ENCODE peak calls at places on chromosomes 5 and 9, in eight cellular contexts. K is astrocyte of the spinal cord, Z is AG04450, G is GM12865, U is IMR-90, B is heart left ventricle, E is body of pancreas, T is adrenal gland. C is an unnamed sample.

GRCh38 chr5:11000517-11001353 is 239.7 kb upstream of the DAP start:
- DNase-seq in K (no peak), Z (no peak), G (no peak), U (no peak), B (no peak), E (no peak), T (no peak), C (no peak)

GRCh38 chr5:141420855-141421488 is at the start of gene PCDHGA11:
- DNase-seq in K (peak), Z (no peak), G (peak), U (peak), B (no peak), E (peak), T (no peak), C (no peak)

GRCh38 chr5:10675177-10675700 is 85.8 kb downstream of the DAP start:
- DNase-seq in K (no peak), Z (no peak), G (no peak), U (no peak), B (no peak), E (no peak), T (no peak), C (no peak)

GRCh38 chr5:175032013-175032412 is 307.6 kb downstream of the MSX2 start:
- DNase-seq in K (no peak), Z (no peak), G (no peak), U (no peak), B (no peak), E (peak), T (no peak), C (no peak)

GRCh38 chr5:27706832-27707231 is 668.4 kb upstream of the CDH9 start:
- DNase-seq in K (peak), Z (no peak), G (no peak), U (no peak), B (no peak), E (no peak), T (no peak), C (no peak)

GRCh38 chr5:58898538-58898937 is 315.7 kb downstream of the RAB3C start:
- DNase-seq in K (no peak), Z (no peak), G (no peak), U (no peak), B (no peak), E (no peak), T (no peak), C (no peak)

GRCh38 chr9:116499986-116500871 is 186.9 kb upstream of the TRIM32 start:
- DNase-seq in K (peak), Z (peak), G (no peak), U (peak), B (no peak), E (no peak), T (no peak), C (no peak)

GRCh38 chr9:26677965-26678745 is 214.4 kb downstream of the CAAP1 start:
- DNase-seq in K (peak), Z (no peak), G (no peak), U (no peak), B (no peak), E (no peak), T (no peak), C (no peak)

GRCh38 chr9:84622981-84623380 is 46.5 kb upstream of the NTRK2 start:
- DNase-seq in K (no peak), Z (no peak), G (no peak), U (no peak), B (no peak), E (no peak), T (no peak), C (no peak)

GRCh38 chr5:173039964-173040363 is 16.2 kb upstream of the CREBRF start:
- DNase-seq in K (no peak), Z (no peak), G (no peak), U (no peak), B (no peak), E (no peak), T (no peak), C (no peak)
- H3K4me3 ChIP-seq in K (no peak), Z (no peak), G (no peak), U (no peak), B (no peak), E (no peak), T (no peak), C (no peak)

GRCh38 chr5:145859897-145860296 is 12.9 kb downstream of the GRXCR2 start:
- DNase-seq in K (no peak), Z (no peak), G (no peak), U (no peak), B (no peak), E (no peak), T (no peak), C (no peak)

GRCh38 chr5:145858929-145859328 is 13.9 kb downstream of the GRXCR2 start:
- DNase-seq in K (no peak), Z (no peak), G (no peak), U (peak), B (no peak), E (no peak), T (no peak), C (no peak)

GRCh38 chr5:145859451-145859850 is 13.4 kb downstream of the GRXCR2 start:
- DNase-seq in K (no peak), Z (no peak), G (no peak), U (no peak), B (no peak), E (no peak), T (no peak), C (no peak)

GRCh38 chr5:145867806-145868205 is 5.0 kb downstream of the GRXCR2 start:
- DNase-seq in K (no peak), Z (no peak), G (no peak), U (peak), B (no peak), E (no peak), T (no peak), C (no peak)

DNA sequence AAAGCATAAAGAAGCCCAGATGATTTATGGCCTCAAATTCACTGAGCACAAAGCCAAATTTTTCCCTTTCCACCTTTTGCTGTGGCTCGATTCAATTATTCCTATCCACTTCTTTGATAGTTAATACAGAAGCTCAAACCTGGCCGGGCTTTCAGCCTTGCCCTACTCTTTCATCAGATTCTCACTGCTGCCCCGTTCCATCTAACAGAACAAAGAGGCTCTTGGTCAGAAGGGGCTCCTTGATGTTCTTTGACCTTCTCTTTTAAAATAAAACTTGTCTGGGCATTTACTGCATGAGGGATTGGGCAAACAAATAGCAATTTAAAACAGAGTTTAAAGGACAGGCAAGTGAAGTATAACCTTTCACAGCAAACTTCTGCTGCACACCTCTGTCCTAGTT is 9.8 kb downstream of the GRXCR2 start:
- DNase-seq in K (no peak), Z (no peak), G (no peak), U (no peak), B (no peak), E (no peak), T (no peak), C (no peak)
- H3K4me3 ChIP-seq in K (no peak), Z (no peak), G (no peak), U (no peak), B (no peak), E (no peak), T (no peak), C (no peak)

DNA sequence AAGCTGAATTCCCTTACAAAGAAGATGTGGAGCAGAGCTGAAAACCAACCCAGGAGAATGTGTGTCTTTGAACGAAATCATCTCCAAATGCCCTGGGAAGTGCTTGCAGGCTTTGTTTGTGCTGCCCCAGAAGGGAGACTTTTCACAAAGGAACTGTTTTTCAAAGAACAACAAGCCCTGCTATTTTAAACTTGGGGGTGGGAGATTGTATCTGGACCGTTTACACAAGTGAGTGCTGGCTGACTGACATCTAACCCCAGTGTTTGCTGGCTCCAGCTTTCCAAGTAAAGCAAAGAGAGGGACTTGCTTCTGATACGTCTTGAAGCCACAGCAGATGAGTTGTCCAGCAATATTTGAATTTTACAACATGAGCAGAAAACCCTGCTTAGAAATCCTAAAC is 1.6 kb downstream of the ADAMTS12 start:
- DNase-seq in K (peak), Z (no peak), G (no peak), U (peak), B (no peak), E (no peak), T (no peak), C (no peak)
- H3K4me3 ChIP-seq in K (peak), Z (peak), G (peak), U (peak), B (peak), E (no peak), T (no peak), C (no peak)

GRCh38 chr9:106697390-106697789 is 165.6 kb upstream of the ZNF462 start:
- DNase-seq in K (no peak), Z (no peak), G (no peak), U (no peak), B (no peak), E (no peak), T (no peak), C (no peak)
- H3K4me3 ChIP-seq in K (no peak), Z (no peak), G (no peak), U (no peak), B (peak), E (no peak), T (no peak), C (no peak)

DNA sequence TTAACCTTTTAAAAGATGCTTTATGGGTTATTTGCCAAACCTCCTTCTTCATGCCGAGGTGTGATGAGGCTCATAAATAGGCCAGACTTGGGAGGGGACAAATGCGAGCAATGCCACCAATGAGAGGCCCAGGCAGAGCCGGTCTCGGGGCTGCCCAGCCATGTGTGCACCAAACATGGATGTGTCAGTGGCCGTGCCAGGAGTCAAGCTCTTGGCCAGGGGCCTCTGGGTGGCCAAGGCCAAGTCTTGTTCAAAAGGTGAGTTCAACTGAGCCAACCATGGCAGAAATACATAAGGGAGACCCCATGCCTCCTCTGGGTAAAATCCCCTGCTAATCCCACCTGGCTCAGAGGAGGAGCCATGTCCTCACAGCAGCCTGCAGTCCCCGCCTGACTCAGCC is 10.9 kb upstream of the LCN15 start:
- DNase-seq in K (no peak), Z (no peak), G (no peak), U (no peak), B (no peak), E (no peak), T (no peak), C (no peak)
- H3K4me3 ChIP-seq in K (no peak), Z (no peak), G (no peak), U (no peak), B (no peak), E (no peak), T (no peak), C (no peak)

DNA sequence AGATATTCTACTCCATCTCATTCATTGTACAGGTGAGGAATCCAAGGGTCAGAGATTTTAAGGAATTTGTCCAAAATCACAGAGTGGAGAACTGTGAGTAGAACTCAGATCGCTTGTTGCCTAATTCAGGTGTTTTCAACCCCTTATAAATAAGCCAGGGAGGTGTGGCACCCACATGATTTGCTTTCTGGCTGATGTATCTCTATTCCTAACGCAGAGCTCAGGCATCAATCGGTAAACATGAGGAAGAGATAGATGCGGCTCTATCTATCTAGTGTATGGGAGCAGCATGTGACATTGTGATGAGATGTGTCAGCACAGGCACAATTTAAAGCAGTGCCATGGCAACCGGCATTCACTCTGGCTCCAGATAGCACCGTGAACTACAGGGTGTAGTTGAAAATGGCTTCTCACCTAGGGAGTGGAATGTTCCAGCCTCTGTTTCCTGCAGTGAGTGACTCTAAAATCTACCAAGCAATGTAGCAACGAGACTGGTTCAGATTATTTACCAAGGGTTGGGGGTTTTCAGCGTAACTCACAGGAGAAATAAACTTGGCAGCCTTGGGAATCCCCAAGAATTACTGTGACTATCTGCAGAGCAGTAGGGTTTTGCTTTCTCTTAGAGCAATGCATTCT is 53.4 kb upstream of the SUB1 start:
- DNase-seq in K (peak), Z (no peak), G (peak), U (peak), B (no peak), E (no peak), T (no peak), C (no peak)
- H3K4me3 ChIP-seq in K (peak), Z (peak), G (peak), U (no peak), B (no peak), E (no peak), T (no peak), C (no peak)

GRCh38 chr5:57902035-57902434 is 419.4 kb upstream of the ACTBL2 start:
- DNase-seq in K (no peak), Z (no peak), G (no peak), U (no peak), B (no peak), E (no peak), T (no peak), C (no peak)

GRCh38 chr5:57891443-57891842 is 408.8 kb upstream of the ACTBL2 start:
- DNase-seq in K (no peak), Z (no peak), G (no peak), U (no peak), B (no peak), E (no peak), T (no peak), C (no peak)

GRCh38 chr5:57895766-57896165 is 413.2 kb upstream of the ACTBL2 start:
- DNase-seq in K (peak), Z (no peak), G (no peak), U (peak), B (no peak), E (no peak), T (no peak), C (no peak)

GRCh38 chr5:57900356-57900944 is 417.8 kb upstream of the ACTBL2 start:
- DNase-seq in K (no peak), Z (no peak), G (no peak), U (no peak), B (no peak), E (peak), T (no peak), C (no peak)

DNA sequence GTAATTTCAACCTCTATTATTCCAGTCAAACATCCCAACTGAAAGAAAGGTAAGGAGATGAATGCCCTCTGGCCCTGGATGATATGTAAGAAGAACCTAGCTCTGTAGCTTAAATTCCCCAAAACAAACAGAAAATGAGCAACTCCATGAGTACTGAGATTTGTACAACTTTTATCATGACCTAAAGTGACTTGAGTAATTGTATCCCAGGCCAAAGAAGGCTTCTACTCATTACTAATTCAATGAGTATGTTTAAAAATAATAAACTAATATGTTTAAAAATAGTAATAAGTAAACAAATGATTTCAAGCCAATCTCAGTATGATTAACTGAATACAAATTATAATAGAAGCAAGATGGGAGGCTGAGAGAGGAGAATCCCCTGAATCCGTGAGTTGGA is 414.0 kb upstream of the ACTBL2 start:
- DNase-seq in K (no peak), Z (no peak), G (no peak), U (peak), B (no peak), E (no peak), T (no peak), C (no peak)
- H3K4me3 ChIP-seq in K (no peak), Z (no peak), G (no peak), U (no peak), B (no peak), E (no peak), T (no peak), C (no peak)

DNA sequence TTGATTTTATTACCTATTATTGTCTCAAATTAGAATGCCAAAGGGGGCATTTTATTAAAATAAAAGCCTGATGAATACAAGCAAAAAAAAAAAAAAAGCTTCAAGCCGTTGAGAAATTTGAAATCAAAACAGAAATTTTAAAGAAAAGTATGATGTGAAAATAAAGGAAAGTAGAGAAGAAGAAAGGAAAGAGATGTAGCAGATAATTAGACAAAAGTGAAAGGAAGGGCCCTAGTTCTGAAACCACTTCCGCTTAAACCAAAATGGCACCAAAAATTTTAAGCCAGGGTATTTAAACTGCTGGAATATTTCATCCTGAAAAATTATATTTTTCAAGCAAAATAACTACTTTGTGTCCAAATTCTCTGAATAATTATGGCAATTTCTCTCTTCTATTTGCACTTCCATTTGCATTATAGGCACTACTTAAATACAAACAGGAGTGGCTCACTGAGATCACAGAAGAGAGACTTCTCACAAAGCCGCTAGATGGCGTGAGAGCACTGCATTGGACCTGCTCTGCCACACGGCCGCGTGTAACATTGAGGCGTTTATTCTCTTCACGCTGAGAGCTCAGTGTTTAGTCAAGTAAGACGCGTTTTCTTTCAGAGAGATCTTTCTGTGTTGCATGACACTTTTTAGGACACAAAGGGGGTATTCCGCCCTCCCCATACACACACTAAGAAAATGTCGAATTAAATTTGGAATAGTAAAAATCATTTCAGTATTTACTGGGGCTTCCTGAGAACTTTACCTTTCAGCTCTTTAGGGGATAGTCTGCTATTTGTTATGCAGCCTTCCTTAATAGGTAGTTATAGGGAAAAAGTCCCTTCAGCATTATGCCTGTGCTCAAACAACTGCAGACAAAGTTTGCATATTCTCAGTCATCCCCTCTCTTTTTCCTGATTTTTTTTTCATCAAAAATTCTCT is 368.4 kb upstream of the CCNH start:
- DNase-seq in K (peak), Z (peak), G (peak), U (peak), B (peak), E (peak), T (peak), C (peak)
- H3K4me3 ChIP-seq in K (no peak), Z (no peak), G (peak), U (no peak), B (no peak), E (no peak), T (no peak), C (no peak)

GRCh38 chr5:54458221-54458620 is 2.7 kb downstream of the HSPB3 start:
- DNase-seq in K (no peak), Z (no peak), G (no peak), U (no peak), B (no peak), E (no peak), T (no peak), C (no peak)
- H3K4me3 ChIP-seq in K (no peak), Z (no peak), G (no peak), U (no peak), B (peak), E (no peak), T (no peak), C (no peak)

GRCh38 chr5:16737620-16738364 is 121.0 kb upstream of the RETREG1 start:
- DNase-seq in K (peak), Z (no peak), G (no peak), U (no peak), B (no peak), E (no peak), T (no peak), C (no peak)
- H3K4me3 ChIP-seq in K (no peak), Z (no peak), G (no peak), U (no peak), B (no peak), E (no peak), T (no peak), C (no peak)